ENCODE peak calls at places on chromosome 16, in four cellular contexts. One of them, this sample, is unnamed.

GRCh38 chr16:50299508-50300105 is 33.3 kb downstream of the ADCY7 start:
- DNase-seq in activated CD4-positive, alpha-beta T cell treated with anti-CD3 and anti-CD28 coated beads, Interleukin-2, amount 50 U/mL, for 1 hour: no peak
- DNase-seq in GM12865: no peak
- DNase-seq in hippocampal formation: no peak
- DNase-seq in this sample: no peak

GRCh38 chr16:86611517-86611840 is 33.1 kb downstream of the FOXL1 start:
- DNase-seq in activated CD4-positive, alpha-beta T cell treated with anti-CD3 and anti-CD28 coated beads, Interleukin-2, amount 50 U/mL, for 1 hour: no peak
- DNase-seq in GM12865: no peak
- DNase-seq in hippocampal formation: no peak
- DNase-seq in this sample: no peak

GRCh38 chr16:5412721-5413120 is 315.1 kb upstream of the EEF2KMT start:
- DNase-seq in activated CD4-positive, alpha-beta T cell treated with anti-CD3 and anti-CD28 coated beads, Interleukin-2, amount 50 U/mL, for 1 hour: no peak
- DNase-seq in GM12865: no peak
- DNase-seq in hippocampal formation: peak; percentile 1
- DNase-seq in this sample: no peak

GRCh38 chr16:22284637-22285515 is 12.3 kb upstream of the POLR3E start:
- DNase-seq in activated CD4-positive, alpha-beta T cell treated with anti-CD3 and anti-CD28 coated beads, Interleukin-2, amount 50 U/mL, for 1 hour: no peak
- DNase-seq in GM12865: no peak
- DNase-seq in hippocampal formation: no peak
- DNase-seq in this sample: no peak

GRCh38 chr16:22692034-22692433 is 121.9 kb upstream of the HS3ST2 start:
- DNase-seq in activated CD4-positive, alpha-beta T cell treated with anti-CD3 and anti-CD28 coated beads, Interleukin-2, amount 50 U/mL, for 1 hour: no peak
- DNase-seq in GM12865: no peak
- DNase-seq in hippocampal formation: no peak
- DNase-seq in this sample: no peak

GRCh38 chr16:14180431-14181059 is 109.4 kb downstream of the MRTFB start:
- DNase-seq in activated CD4-positive, alpha-beta T cell treated with anti-CD3 and anti-CD28 coated beads, Interleukin-2, amount 50 U/mL, for 1 hour: no peak
- DNase-seq in GM12865: no peak
- DNase-seq in hippocampal formation: no peak
- DNase-seq in this sample: no peak

GRCh38 chr16:54284319-54284930 is 2.2 kb downstream of the IRX3 start:
- DNase-seq in activated CD4-positive, alpha-beta T cell treated with anti-CD3 and anti-CD28 coated beads, Interleukin-2, amount 50 U/mL, for 1 hour: no peak
- DNase-seq in GM12865: no peak
- DNase-seq in hippocampal formation: no peak
- DNase-seq in this sample: peak; percentile 35

GRCh38 chr16:4263504-4264436 is 9.1 kb downstream of the TFAP4 start:
- DNase-seq in activated CD4-positive, alpha-beta T cell treated with anti-CD3 and anti-CD28 coated beads, Interleukin-2, amount 50 U/mL, for 1 hour: no peak
- DNase-seq in GM12865: no peak
- DNase-seq in hippocampal formation: no peak
- DNase-seq in this sample: peak; percentile 76

GRCh38 chr16:31301708-31302400 is 42.1 kb downstream of the ITGAM start:
- DNase-seq in activated CD4-positive, alpha-beta T cell treated with anti-CD3 and anti-CD28 coated beads, Interleukin-2, amount 50 U/mL, for 1 hour: no peak
- DNase-seq in GM12865: peak; percentile 10
- DNase-seq in hippocampal formation: peak; percentile 17
- DNase-seq in this sample: no peak

GRCh38 chr16:26667271-26667703 is 399.4 kb upstream of the C16orf82 start:
- DNase-seq in activated CD4-positive, alpha-beta T cell treated with anti-CD3 and anti-CD28 coated beads, Interleukin-2, amount 50 U/mL, for 1 hour: no peak
- DNase-seq in GM12865: no peak
- DNase-seq in hippocampal formation: no peak
- DNase-seq in this sample: no peak

GRCh38 chr16:17590711-17591654 is 120.2 kb upstream of the XYLT1 start:
- DNase-seq in activated CD4-positive, alpha-beta T cell treated with anti-CD3 and anti-CD28 coated beads, Interleukin-2, amount 50 U/mL, for 1 hour: peak; percentile 19
- DNase-seq in GM12865: no peak
- DNase-seq in hippocampal formation: no peak
- DNase-seq in this sample: no peak

GRCh38 chr16:57042157-57043111 is 49.9 kb upstream of the CPNE2 start:
- DNase-seq in activated CD4-positive, alpha-beta T cell treated with anti-CD3 and anti-CD28 coated beads, Interleukin-2, amount 50 U/mL, for 1 hour: peak; percentile 67
- DNase-seq in GM12865: peak; percentile 92
- DNase-seq in hippocampal formation: no peak
- DNase-seq in this sample: peak; percentile 77

GRCh38 chr16:67241008-67241900 is 6.0 kb downstream of the FHOD1 start:
- DNase-seq in activated CD4-positive, alpha-beta T cell treated with anti-CD3 and anti-CD28 coated beads, Interleukin-2, amount 50 U/mL, for 1 hour: no peak
- DNase-seq in GM12865: no peak
- DNase-seq in hippocampal formation: no peak
- DNase-seq in this sample: no peak

GRCh38 chr16:47258874-47259461 is 115.2 kb upstream of the NETO2 start:
- DNase-seq in activated CD4-positive, alpha-beta T cell treated with anti-CD3 and anti-CD28 coated beads, Interleukin-2, amount 50 U/mL, for 1 hour: no peak
- DNase-seq in GM12865: peak; percentile 51
- DNase-seq in hippocampal formation: no peak
- DNase-seq in this sample: no peak

GRCh38 chr16:67158637-67159600 is 790 bp downstream of the TRADD start:
- DNase-seq in activated CD4-positive, alpha-beta T cell treated with anti-CD3 and anti-CD28 coated beads, Interleukin-2, amount 50 U/mL, for 1 hour: peak; percentile 77
- DNase-seq in GM12865: peak; percentile 93
- DNase-seq in hippocampal formation: no peak
- DNase-seq in this sample: peak; percentile 76

GRCh38 chr16:60763869-60764268 is 1272.4 kb downstream of the CDH8 start:
- DNase-seq in activated CD4-positive, alpha-beta T cell treated with anti-CD3 and anti-CD28 coated beads, Interleukin-2, amount 50 U/mL, for 1 hour: no peak
- DNase-seq in GM12865: no peak
- DNase-seq in hippocampal formation: no peak
- DNase-seq in this sample: no peak

GRCh38 chr16:28168991-28169554 is 42.7 kb downstream of the XPO6 start:
- DNase-seq in activated CD4-positive, alpha-beta T cell treated with anti-CD3 and anti-CD28 coated beads, Interleukin-2, amount 50 U/mL, for 1 hour: peak; percentile 62
- DNase-seq in GM12865: no peak
- DNase-seq in hippocampal formation: no peak
- DNase-seq in this sample: peak; percentile 66

GRCh38 chr16:46607529-46607928 is 13.7 kb downstream of the SHCBP1 start:
- DNase-seq in activated CD4-positive, alpha-beta T cell treated with anti-CD3 and anti-CD28 coated beads, Interleukin-2, amount 50 U/mL, for 1 hour: no peak
- DNase-seq in GM12865: peak; percentile 55
- DNase-seq in hippocampal formation: peak; percentile 43
- DNase-seq in this sample: no peak

GRCh38 chr16:46929378-46930332 is 43.8 kb downstream of the DNAJA2 start:
- DNase-seq in activated CD4-positive, alpha-beta T cell treated with anti-CD3 and anti-CD28 coated beads, Interleukin-2, amount 50 U/mL, for 1 hour: peak; percentile 62
- DNase-seq in GM12865: peak; percentile 83
- DNase-seq in hippocampal formation: peak; percentile 51
- DNase-seq in this sample: peak; percentile 61

GRCh38 chr16:78520470-78520869 is 421.0 kb downstream of the WWOX start:
- DNase-seq in activated CD4-positive, alpha-beta T cell treated with anti-CD3 and anti-CD28 coated beads, Interleukin-2, amount 50 U/mL, for 1 hour: no peak
- DNase-seq in GM12865: no peak
- DNase-seq in hippocampal formation: no peak
- DNase-seq in this sample: no peak

GRCh38 chr16:14511798-14512131 is 118.3 kb downstream of the PARN start:
- DNase-seq in activated CD4-positive, alpha-beta T cell treated with anti-CD3 and anti-CD28 coated beads, Interleukin-2, amount 50 U/mL, for 1 hour: no peak
- DNase-seq in GM12865: no peak
- DNase-seq in hippocampal formation: no peak
- DNase-seq in this sample: no peak

GRCh38 chr16:47617732-47618131 is 156.6 kb downstream of the PHKB start:
- DNase-seq in activated CD4-positive, alpha-beta T cell treated with anti-CD3 and anti-CD28 coated beads, Interleukin-2, amount 50 U/mL, for 1 hour: no peak
- DNase-seq in GM12865: no peak
- DNase-seq in hippocampal formation: no peak
- DNase-seq in this sample: no peak

GRCh38 chr16:29983420-29984136 is 9.9 kb downstream of the TAOK2 start:
- DNase-seq in activated CD4-positive, alpha-beta T cell treated with anti-CD3 and anti-CD28 coated beads, Interleukin-2, amount 50 U/mL, for 1 hour: no peak
- DNase-seq in GM12865: no peak
- DNase-seq in hippocampal formation: no peak
- DNase-seq in this sample: peak; percentile 37

GRCh38 chr16:49452108-49452507 is 78.5 kb downstream of the C16orf78 start:
- DNase-seq in activated CD4-positive, alpha-beta T cell treated with anti-CD3 and anti-CD28 coated beads, Interleukin-2, amount 50 U/mL, for 1 hour: no peak
- DNase-seq in GM12865: no peak
- DNase-seq in hippocampal formation: no peak
- DNase-seq in this sample: no peak

GRCh38 chr16:3000540-3000939 is 12.2 kb upstream of the CLDN9 start:
- DNase-seq in activated CD4-positive, alpha-beta T cell treated with anti-CD3 and anti-CD28 coated beads, Interleukin-2, amount 50 U/mL, for 1 hour: no peak
- DNase-seq in GM12865: no peak
- DNase-seq in hippocampal formation: no peak
- DNase-seq in this sample: no peak

This sample was measured in Peyer's patch.